ENCODE peak calls at places on chromosomes 7 and 10, in eight cellular contexts. R is pancreas, P is AG04450, G is H1, S is left ventricle myocardium inferior, J is RWPE1, K is heart right ventricle, A is epithelial cell of proximal tubule. X is an unnamed sample.

GRCh38 chr7:155792999-155793560 is 19.2 kb downstream of the SHH start:
- DNase-seq in R (no peak), P (no peak), G (no peak), S (no peak), J (no peak), K (no peak), A (no peak), X (no peak)

GRCh38 chr10:86178401-86179142 is 188.0 kb downstream of the GRID1 start:
- DNase-seq in R (no peak), P (no peak), G (peak; percentile 47), S (no peak), J (peak; percentile 36), K (no peak), A (no peak), X (no peak)

GRCh38 chr10:98892523-98892922 is 343.1 kb downstream of the HPSE2 start:
- DNase-seq in R (no peak), P (no peak), G (no peak), S (no peak), J (no peak), K (no peak), A (no peak), X (no peak)

GRCh38 chr10:17835688-17836087 is 26.5 kb downstream of the MRC1 start:
- DNase-seq in R (no peak), P (peak; percentile 58), G (peak; percentile 36), S (no peak), J (peak; percentile 86), K (no peak), A (peak; percentile 85), X (no peak)

GRCh38 chr7:82805527-82805960 is 357.1 kb downstream of the PCLO start:
- DNase-seq in R (no peak), P (peak; percentile 68), G (no peak), S (no peak), J (peak; percentile 66), K (no peak), A (peak; percentile 76), X (peak; percentile 24)

GRCh38 chr7:17948503-17949238 is 8.4 kb upstream of the SNX13 start:
- DNase-seq in R (no peak), P (no peak), G (no peak), S (no peak), J (peak; percentile 75), K (no peak), A (no peak), X (peak; percentile 25)

GRCh38 chr7:25913574-25914224 is 238.3 kb upstream of the NFE2L3 start:
- DNase-seq in R (no peak), P (no peak), G (no peak), S (no peak), J (no peak), K (no peak), A (no peak), X (no peak)

GRCh38 chr10:69685802-69686585 is 55.9 kb downstream of the FAM241B start:
- DNase-seq in R (peak; percentile 94), P (no peak), G (no peak), S (peak; percentile 75), J (no peak), K (peak; percentile 76), A (peak; percentile 43), X (no peak)

GRCh38 chr10:132591166-132591971 is 53.8 kb downstream of the INPP5A start:
- DNase-seq in R (peak; percentile 71), P (no peak), G (peak; percentile 38), S (peak; percentile 63), J (peak; percentile 77), K (peak; percentile 65), A (no peak), X (peak; percentile 39)

GRCh38 chr10:132593900-132594876 is 56.6 kb downstream of the INPP5A start:
- DNase-seq in R (peak; percentile 16), P (no peak), G (no peak), S (no peak), J (no peak), K (no peak), A (no peak), X (no peak)

GRCh38 chr10:132595021-132595420 is 57.4 kb downstream of the INPP5A start:
- DNase-seq in R (no peak), P (no peak), G (no peak), S (no peak), J (no peak), K (no peak), A (no peak), X (no peak)

GRCh38 chr10:132590752-132591121 is 53.1 kb downstream of the INPP5A start:
- DNase-seq in R (no peak), P (no peak), G (no peak), S (no peak), J (no peak), K (no peak), A (no peak), X (no peak)

DNA sequence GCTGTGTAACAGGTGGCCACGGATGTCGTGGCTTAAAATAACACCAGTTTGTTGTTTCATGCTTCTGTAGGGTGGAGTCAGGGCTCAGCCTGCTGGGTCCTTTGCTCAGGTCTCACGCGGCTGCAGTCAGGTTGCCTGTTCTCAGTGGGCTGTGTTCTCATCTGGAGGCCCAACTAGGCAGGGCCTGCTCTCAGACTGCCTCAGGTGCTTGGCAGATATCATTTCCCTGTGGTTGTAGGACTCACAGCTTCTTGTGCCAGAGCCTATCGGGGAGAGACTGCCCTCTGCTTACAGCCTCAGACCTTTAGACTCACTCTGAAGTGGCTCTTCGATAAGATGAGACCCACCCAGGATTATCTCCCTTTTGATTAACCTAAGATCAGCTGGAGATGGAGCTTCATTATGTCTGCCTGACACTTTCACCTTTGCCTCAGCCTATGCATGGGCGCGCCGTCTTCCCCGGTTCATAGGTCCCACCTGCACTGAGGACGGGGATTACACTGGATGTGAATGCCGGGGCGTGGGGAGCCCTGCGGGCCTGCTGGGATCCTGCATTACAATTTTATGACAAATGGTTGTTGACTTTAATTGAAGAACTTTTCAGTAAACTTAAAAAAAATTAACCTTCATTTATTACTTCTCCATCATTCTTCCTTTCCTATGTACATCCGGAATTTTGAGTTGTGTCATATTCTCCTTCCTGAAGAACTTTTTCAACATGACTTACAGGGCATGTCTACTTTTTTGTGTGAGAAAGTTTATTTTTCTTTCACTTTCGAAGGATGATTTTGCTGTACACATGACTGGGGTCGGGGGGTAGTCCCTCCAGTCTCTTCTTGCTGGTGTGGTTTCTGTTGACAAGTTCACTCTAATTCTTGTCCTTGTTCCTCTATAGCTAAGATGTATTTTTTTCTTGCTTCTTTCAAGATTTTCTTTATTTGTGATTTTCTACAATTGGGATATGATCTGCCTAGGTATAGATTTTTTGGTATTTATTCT is 55.5 kb downstream of the INPP5A start:
- DNase-seq in R (peak; percentile 16), P (no peak), G (no peak), S (no peak), J (no peak), K (no peak), A (no peak), X (no peak)
- TF ChIP-seq CTCF in R (no peak), P (no peak), G (no peak), S (no peak), J (no peak), K (no peak), A (no peak), X (no peak)

DNA sequence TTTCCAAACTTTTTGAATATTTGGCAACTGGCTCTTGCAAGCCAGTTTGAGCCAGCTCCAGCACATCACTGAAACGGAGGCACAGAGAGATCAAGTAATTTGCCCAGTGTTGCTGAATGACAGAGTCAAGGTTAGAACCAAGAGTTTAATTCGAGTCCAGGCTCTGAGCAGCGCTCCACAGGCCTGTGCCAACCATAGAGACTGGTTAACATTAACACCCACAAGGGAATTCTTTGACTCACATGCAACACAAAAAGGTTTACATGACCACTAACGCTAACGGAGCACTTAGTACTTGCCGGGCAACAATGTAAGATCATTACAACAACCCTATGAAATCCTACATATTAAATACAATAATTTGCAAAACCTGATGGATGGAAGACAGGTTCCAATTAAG is 1.5 kb downstream of the RGS10 start:
- DNase-seq in R (no peak), P (no peak), G (no peak), S (no peak), J (no peak), K (no peak), A (peak; percentile 16), X (no peak)
- TF ChIP-seq CTCF in R (no peak), P (no peak), G (no peak), S (no peak), J (no peak), K (no peak), A (no peak), X (no peak)

GRCh38 chr7:29381206-29382094 is 182.2 kb upstream of the PRR15 start:
- DNase-seq in R (no peak), P (no peak), G (no peak), S (no peak), J (no peak), K (no peak), A (no peak), X (no peak)

GRCh38 chr7:29372351-29372931 is 177.9 kb downstream of the CHN2 start:
- DNase-seq in R (no peak), P (no peak), G (no peak), S (no peak), J (no peak), K (no peak), A (no peak), X (no peak)

GRCh38 chr7:29375641-29376562 is 181.3 kb downstream of the CHN2 start:
- DNase-seq in R (peak; percentile 68), P (no peak), G (no peak), S (no peak), J (peak; percentile 34), K (no peak), A (peak; percentile 19), X (no peak)

GRCh38 chr7:29379551-29379950 is 184.1 kb upstream of the PRR15 start:
- DNase-seq in R (no peak), P (no peak), G (no peak), S (no peak), J (no peak), K (no peak), A (no peak), X (no peak)

DNA sequence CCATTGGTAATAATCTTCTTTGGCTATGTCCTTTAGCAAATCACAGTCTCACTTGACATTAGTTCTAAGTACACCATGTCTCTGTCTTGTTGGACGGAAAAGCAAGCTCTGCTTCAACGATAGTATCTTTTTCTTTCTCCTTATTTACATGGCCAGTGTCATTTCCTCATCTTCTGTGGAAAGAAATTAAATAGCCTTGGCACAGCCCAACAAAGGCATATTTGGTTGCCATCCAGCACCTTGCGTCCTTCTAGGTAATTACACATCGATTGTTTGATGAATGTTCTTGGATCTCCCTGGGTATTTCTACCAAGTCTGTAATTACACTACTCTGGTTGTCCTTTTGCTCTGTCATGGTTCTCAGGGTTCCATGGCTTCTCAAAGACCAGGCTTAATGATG is 183.1 kb downstream of the CHN2 start:
- DNase-seq in R (no peak), P (no peak), G (no peak), S (no peak), J (no peak), K (no peak), A (no peak), X (no peak)
- TF ChIP-seq CTCF in R (no peak), P (no peak), G (no peak), S (no peak), J (no peak), K (no peak), A (no peak), X (no peak)

GRCh38 chr10:78420946-78421732 is 387.5 kb downstream of the RPS24 start:
- DNase-seq in R (no peak), P (no peak), G (no peak), S (no peak), J (no peak), K (no peak), A (no peak), X (no peak)

GRCh38 chr10:78428579-78428978 is 394.9 kb downstream of the RPS24 start:
- DNase-seq in R (no peak), P (no peak), G (no peak), S (no peak), J (no peak), K (no peak), A (no peak), X (no peak)

GRCh38 chr10:78427497-78428031 is 393.9 kb downstream of the RPS24 start:
- DNase-seq in R (no peak), P (no peak), G (no peak), S (no peak), J (no peak), K (no peak), A (no peak), X (no peak)

GRCh38 chr10:78426181-78426580 is 392.5 kb downstream of the RPS24 start:
- DNase-seq in R (no peak), P (no peak), G (no peak), S (no peak), J (no peak), K (no peak), A (no peak), X (no peak)

GRCh38 chr10:78424721-78425120 is 391.1 kb downstream of the RPS24 start:
- DNase-seq in R (no peak), P (no peak), G (no peak), S (no peak), J (peak; percentile 25), K (no peak), A (no peak), X (no peak)
- TF ChIP-seq CTCF in R (no peak), P (peak; percentile 32), G (peak; percentile 30), S (peak; percentile 25), J (no peak), K (peak; percentile 15), A (peak; percentile 49), X (no peak)